ENCODE peak calls at places on chromosomes 4 and X, in six cellular contexts. Y is NCI-H1092 treated with DMSO at 0.1 percent for 48 hours, U is AG09319, H is AG08395, M is adipocyte, J is trophoblast cell. Z is an unnamed sample.

GRCh38 chrX:107704181-107704580 is 71.4 kb downstream of the TSC22D3 start:
- DNase-seq in Y (no peak), U (no peak), H (no peak), M (no peak), J (no peak), Z (no peak)

GRCh38 chr4:128484896-128485295 is 197.3 kb upstream of the PGRMC2 start:
- DNase-seq in Y (no peak), U (peak; percentile 15), H (no peak), M (peak; percentile 49), J (no peak), Z (no peak)

GRCh38 chr4:80077639-80078038 is 4.6 kb upstream of the ANTXR2 start:
- DNase-seq in Y (no peak), U (no peak), H (no peak), M (no peak), J (no peak), Z (no peak)

GRCh38 chr4:139454646-139455045 is 725 bp downstream of the RAB33B start:
- DNase-seq in Y (no peak), U (no peak), H (no peak), M (peak; percentile 23), J (no peak), Z (no peak)

GRCh38 chrX:46208225-46208854 is 336.9 kb downstream of the ZNF674 start:
- DNase-seq in Y (no peak), U (no peak), H (peak; percentile 45), M (peak; percentile 48), J (no peak), Z (no peak)

GRCh38 chrX:84475596-84475995 is 26.7 kb downstream of the HDX start:
- DNase-seq in Y (peak; percentile 1), U (no peak), H (no peak), M (no peak), J (no peak), Z (no peak)

GRCh38 chrX:34300871-34301270 is 168.8 kb upstream of the FAM47A start:
- DNase-seq in Y (peak; percentile 28), U (peak; percentile 4), H (peak; percentile 4), M (peak; percentile 47), J (no peak), Z (peak; percentile 28)

GRCh38 chr4:113738251-113738650 is 23.3 kb downstream of the CAMK2D start:
- DNase-seq in Y (peak; percentile 39), U (no peak), H (peak; percentile 18), M (peak; percentile 88), J (no peak), Z (no peak)

GRCh38 chrX:19810370-19810769 is 77.0 kb downstream of the SH3KBP1 start:
- DNase-seq in Y (no peak), U (no peak), H (no peak), M (peak; percentile 27), J (no peak), Z (no peak)

GRCh38 chr4:185211035-185211434 is 1.6 kb downstream of the SNX25 start:
- DNase-seq in Y (no peak), U (no peak), H (no peak), M (no peak), J (no peak), Z (peak; percentile 57)

GRCh38 chrX:8955521-8955920 is 78.4 kb downstream of the FAM9B start:
- DNase-seq in Y (no peak), U (no peak), H (peak; percentile 13), M (no peak), J (no peak), Z (peak; percentile 13)

GRCh38 chrX:141468940-141469339 is 115.6 kb downstream of the SPANXA1 start:
- DNase-seq in Y (no peak), U (no peak), H (peak; percentile 15), M (peak; percentile 47), J (no peak), Z (no peak)

GRCh38 chr4:93771640-93772411 is 56.7 kb upstream of the ATOH1 start:
- DNase-seq in Y (no peak), U (no peak), H (no peak), M (no peak), J (no peak), Z (no peak)

GRCh38 chrX:18793601-18794089 is 86.2 kb downstream of the PPEF1 start:
- DNase-seq in Y (no peak), U (no peak), H (no peak), M (no peak), J (no peak), Z (no peak)

GRCh38 chrX:102849396-102849795 is 87.7 kb upstream of the RAB40AL start:
- DNase-seq in Y (no peak), U (no peak), H (no peak), M (no peak), J (no peak), Z (no peak)

GRCh38 chr4:159060161-159060560 is 42.7 kb upstream of the RAPGEF2 start:
- DNase-seq in Y (no peak), U (no peak), H (no peak), M (no peak), J (no peak), Z (no peak)

GRCh38 chrX:19889582-19890342 is 2.4 kb upstream of the SH3KBP1 start:
- DNase-seq in Y (no peak), U (no peak), H (peak; percentile 30), M (peak; percentile 40), J (peak; percentile 76), Z (peak; percentile 51)

GRCh38 chr4:82721819-82722423 is 76.7 kb downstream of the SCD5 start:
- DNase-seq in Y (peak; percentile 54), U (no peak), H (no peak), M (peak; percentile 42), J (no peak), Z (peak; percentile 36)

GRCh38 chr4:1851160-1851559 is 4.8 kb downstream of the LETM1 start:
- DNase-seq in Y (no peak), U (no peak), H (no peak), M (no peak), J (no peak), Z (no peak)

GRCh38 chr4:174490356-174490969 is 31.8 kb downstream of the HPGD start:
- DNase-seq in Y (no peak), U (no peak), H (no peak), M (peak; percentile 77), J (peak; percentile 39), Z (no peak)

GRCh38 chr4:135065366-135065765 is 863.8 kb upstream of the PABPC4L start:
- DNase-seq in Y (no peak), U (no peak), H (no peak), M (no peak), J (no peak), Z (no peak)

GRCh38 chr4:164748375-164748774 is 5.6 kb upstream of the SMIM31 start:
- DNase-seq in Y (no peak), U (no peak), H (peak; percentile 21), M (peak; percentile 68), J (no peak), Z (no peak)

GRCh38 chrX:77617206-77617605 is 168.8 kb downstream of the ATRX start:
- DNase-seq in Y (no peak), U (no peak), H (no peak), M (no peak), J (no peak), Z (no peak)

GRCh38 chr4:152935138-152935537 is 985 bp upstream of the FHDC1 start:
- DNase-seq in Y (no peak), U (no peak), H (no peak), M (peak; percentile 11), J (peak; percentile 75), Z (no peak)

GRCh38 chrX:115268421-115268820 is 21.1 kb upstream of the LUZP4 start:
- DNase-seq in Y (peak; percentile 8), U (no peak), H (no peak), M (peak; percentile 15), J (no peak), Z (no peak)

GRCh38 chr4:94714761-94715160 is 43.0 kb upstream of the BMPR1B start:
- DNase-seq in Y (no peak), U (peak; percentile 30), H (peak; percentile 80), M (peak; percentile 59), J (peak; percentile 78), Z (no peak)

GRCh38 chr4:62871057-62871456 is 1538.2 kb downstream of the TECRL start:
- DNase-seq in Y (peak; percentile 3), U (no peak), H (no peak), M (no peak), J (no peak), Z (no peak)

GRCh38 chr4:109185548-109185947 is 116.9 kb downstream of the COL25A1 start:
- DNase-seq in Y (no peak), U (no peak), H (no peak), M (no peak), J (no peak), Z (no peak)

GRCh38 chr4:89196056-89196674 is 84.8 kb downstream of the TIGD2 start:
- DNase-seq in Y (no peak), U (peak; percentile 18), H (no peak), M (peak; percentile 75), J (no peak), Z (no peak)

Z was measured in testis.